ENCODE peak calls at places on chromosomes 6 and 20, in ten cellular contexts. One of them, this sample, is unnamed.

GRCh38 chr20:39893013-39893685 is 795.9 kb downstream of the MAFB start:
- DNase-seq in endodermal cell: no peak
- DNase-seq in RPMI7951: peak; percentile 92
- DNase-seq in neural progenitor cell: no peak
- DNase-seq in posterior cingulate gyrus: no peak
- DNase-seq in stimulated activated CD4-positive, alpha-beta T cell treated with anti-CD3 and anti-CD28 coated beads, Interleukin-4, amount 100 ng/mL, for 1 hour: no peak
- DNase-seq in GM06990: no peak
- DNase-seq in T-helper 17 cell: no peak
- DNase-seq in LoVo: no peak
- DNase-seq in NCI-H510A treated with DMSO at 0.1 percent for 48 hours: no peak
- DNase-seq in this sample: no peak

GRCh38 chr6:37916675-37917074 is 97.1 kb downstream of the ZFAND3 start:
- DNase-seq in endodermal cell: no peak
- DNase-seq in RPMI7951: no peak
- DNase-seq in neural progenitor cell: no peak
- DNase-seq in posterior cingulate gyrus: no peak
- DNase-seq in stimulated activated CD4-positive, alpha-beta T cell treated with anti-CD3 and anti-CD28 coated beads, Interleukin-4, amount 100 ng/mL, for 1 hour: no peak
- DNase-seq in GM06990: no peak
- DNase-seq in T-helper 17 cell: no peak
- DNase-seq in LoVo: no peak
- DNase-seq in NCI-H510A treated with DMSO at 0.1 percent for 48 hours: no peak
- DNase-seq in this sample: no peak

GRCh38 chr20:10924628-10925266 is 250.9 kb upstream of the JAG1 start:
- DNase-seq in endodermal cell: no peak
- DNase-seq in RPMI7951: no peak
- DNase-seq in neural progenitor cell: no peak
- DNase-seq in posterior cingulate gyrus: no peak
- DNase-seq in stimulated activated CD4-positive, alpha-beta T cell treated with anti-CD3 and anti-CD28 coated beads, Interleukin-4, amount 100 ng/mL, for 1 hour: no peak
- DNase-seq in GM06990: no peak
- DNase-seq in T-helper 17 cell: no peak
- DNase-seq in LoVo: no peak
- DNase-seq in NCI-H510A treated with DMSO at 0.1 percent for 48 hours: peak; percentile 96
- DNase-seq in this sample: no peak

GRCh38 chr6:1904494-1904854 is 294.8 kb downstream of the FOXC1 start:
- DNase-seq in endodermal cell: no peak
- DNase-seq in RPMI7951: no peak
- DNase-seq in neural progenitor cell: no peak
- DNase-seq in posterior cingulate gyrus: no peak
- DNase-seq in stimulated activated CD4-positive, alpha-beta T cell treated with anti-CD3 and anti-CD28 coated beads, Interleukin-4, amount 100 ng/mL, for 1 hour: no peak
- DNase-seq in GM06990: no peak
- DNase-seq in T-helper 17 cell: no peak
- DNase-seq in LoVo: no peak
- DNase-seq in NCI-H510A treated with DMSO at 0.1 percent for 48 hours: no peak
- DNase-seq in this sample: peak; percentile 76

GRCh38 chr6:165205632-165206031 is 103.8 kb downstream of the C6orf118 start:
- DNase-seq in endodermal cell: no peak
- DNase-seq in RPMI7951: no peak
- DNase-seq in neural progenitor cell: no peak
- DNase-seq in posterior cingulate gyrus: no peak
- DNase-seq in stimulated activated CD4-positive, alpha-beta T cell treated with anti-CD3 and anti-CD28 coated beads, Interleukin-4, amount 100 ng/mL, for 1 hour: no peak
- DNase-seq in GM06990: no peak
- DNase-seq in T-helper 17 cell: no peak
- DNase-seq in LoVo: no peak
- DNase-seq in NCI-H510A treated with DMSO at 0.1 percent for 48 hours: no peak
- DNase-seq in this sample: no peak

GRCh38 chr6:169119669-169120068 is 134.0 kb downstream of the THBS2 start:
- DNase-seq in endodermal cell: no peak
- DNase-seq in RPMI7951: no peak
- DNase-seq in neural progenitor cell: no peak
- DNase-seq in posterior cingulate gyrus: no peak
- DNase-seq in stimulated activated CD4-positive, alpha-beta T cell treated with anti-CD3 and anti-CD28 coated beads, Interleukin-4, amount 100 ng/mL, for 1 hour: no peak
- DNase-seq in GM06990: no peak
- DNase-seq in T-helper 17 cell: no peak
- DNase-seq in LoVo: no peak
- DNase-seq in NCI-H510A treated with DMSO at 0.1 percent for 48 hours: no peak
- DNase-seq in this sample: no peak

GRCh38 chr6:90687751-90688380 is 101.0 kb upstream of the MAP3K7 start:
- DNase-seq in endodermal cell: no peak
- DNase-seq in RPMI7951: no peak
- DNase-seq in neural progenitor cell: no peak
- DNase-seq in posterior cingulate gyrus: no peak
- DNase-seq in stimulated activated CD4-positive, alpha-beta T cell treated with anti-CD3 and anti-CD28 coated beads, Interleukin-4, amount 100 ng/mL, for 1 hour: no peak
- DNase-seq in GM06990: no peak
- DNase-seq in T-helper 17 cell: no peak
- DNase-seq in LoVo: no peak
- DNase-seq in NCI-H510A treated with DMSO at 0.1 percent for 48 hours: no peak
- DNase-seq in this sample: no peak

GRCh38 chr20:59253779-59254319 is 46.6 kb upstream of the EDN3 start:
- DNase-seq in endodermal cell: no peak
- DNase-seq in RPMI7951: peak; percentile 44
- DNase-seq in neural progenitor cell: peak; percentile 25
- DNase-seq in posterior cingulate gyrus: no peak
- DNase-seq in stimulated activated CD4-positive, alpha-beta T cell treated with anti-CD3 and anti-CD28 coated beads, Interleukin-4, amount 100 ng/mL, for 1 hour: peak; percentile 5
- DNase-seq in GM06990: no peak
- DNase-seq in T-helper 17 cell: no peak
- DNase-seq in LoVo: no peak
- DNase-seq in NCI-H510A treated with DMSO at 0.1 percent for 48 hours: no peak
- DNase-seq in this sample: no peak

GRCh38 chr20:53691060-53691810 is 97.6 kb upstream of the ZNF217 start:
- DNase-seq in endodermal cell: no peak
- DNase-seq in RPMI7951: no peak
- DNase-seq in neural progenitor cell: no peak
- DNase-seq in posterior cingulate gyrus: no peak
- DNase-seq in stimulated activated CD4-positive, alpha-beta T cell treated with anti-CD3 and anti-CD28 coated beads, Interleukin-4, amount 100 ng/mL, for 1 hour: no peak
- DNase-seq in GM06990: no peak
- DNase-seq in T-helper 17 cell: no peak
- DNase-seq in LoVo: peak; percentile 88
- DNase-seq in NCI-H510A treated with DMSO at 0.1 percent for 48 hours: no peak
- DNase-seq in this sample: no peak

GRCh38 chr6:32940656-32941411 is at the start of gene HLA-DMB:
- DNase-seq in endodermal cell: peak; percentile 81
- DNase-seq in RPMI7951: peak; percentile 76
- DNase-seq in neural progenitor cell: peak; percentile 87
- DNase-seq in posterior cingulate gyrus: no peak
- DNase-seq in stimulated activated CD4-positive, alpha-beta T cell treated with anti-CD3 and anti-CD28 coated beads, Interleukin-4, amount 100 ng/mL, for 1 hour: no peak
- DNase-seq in GM06990: peak; percentile 85
- DNase-seq in T-helper 17 cell: no peak
- DNase-seq in LoVo: peak; percentile 75
- DNase-seq in NCI-H510A treated with DMSO at 0.1 percent for 48 hours: no peak
- DNase-seq in this sample: peak; percentile 65

GRCh38 chr6:34917626-34918285 is 28.7 kb downstream of the ANKS1A start:
- DNase-seq in endodermal cell: no peak
- DNase-seq in RPMI7951: no peak
- DNase-seq in neural progenitor cell: no peak
- DNase-seq in posterior cingulate gyrus: no peak
- DNase-seq in stimulated activated CD4-positive, alpha-beta T cell treated with anti-CD3 and anti-CD28 coated beads, Interleukin-4, amount 100 ng/mL, for 1 hour: no peak
- DNase-seq in GM06990: no peak
- DNase-seq in T-helper 17 cell: no peak
- DNase-seq in LoVo: no peak
- DNase-seq in NCI-H510A treated with DMSO at 0.1 percent for 48 hours: no peak
- DNase-seq in this sample: no peak

GRCh38 chr20:15060265-15061060 is 723.1 kb upstream of the FLRT3 start:
- DNase-seq in endodermal cell: no peak
- DNase-seq in RPMI7951: no peak
- DNase-seq in neural progenitor cell: peak; percentile 13
- DNase-seq in posterior cingulate gyrus: no peak
- DNase-seq in stimulated activated CD4-positive, alpha-beta T cell treated with anti-CD3 and anti-CD28 coated beads, Interleukin-4, amount 100 ng/mL, for 1 hour: no peak
- DNase-seq in GM06990: no peak
- DNase-seq in T-helper 17 cell: no peak
- DNase-seq in LoVo: no peak
- DNase-seq in NCI-H510A treated with DMSO at 0.1 percent for 48 hours: no peak
- DNase-seq in this sample: no peak